ENCODE peak calls at places on chromosomes 1 and 21, in eight cellular contexts. V is fibroblast of mammary gland; U is cardiac muscle cell; H is NCI-H510A treated with DMSO at 0.1 percent for 48 hours; N is WTC11; D is GM12892; Q is stimulated activated CD8-positive, alpha-beta memory T cell treated with anti-CD3 and anti-CD28 coated beads, Interleukin-15, amount 100 ng/mL, for 48 hours; F is SJSA1. G is an unnamed sample.

GRCh38 chr1:103107696-103108524 is at the start of gene COL11A1:
- DNase-seq in Q (no peak), D (no peak), V (no peak), U (no peak), N (peak; percentile 12), F (peak; percentile 50), H (no peak), G (no peak)

GRCh38 chr1:71792264-71792663 is 490.1 kb downstream of the NEGR1 start:
- DNase-seq in F (no peak), U (no peak), H (no peak), Q (no peak), N (no peak), D (no peak), V (no peak), G (no peak)

GRCh38 chr21:30924171-30924680 is 42.8 kb upstream of the KRTAP11-1 start:
- DNase-seq in H (no peak), F (no peak), V (no peak), N (no peak), Q (no peak), D (no peak), U (no peak), G (no peak)

GRCh38 chr1:231983266-231984193 is 356.9 kb downstream of the DISC1 start:
- DNase-seq in V (no peak), U (no peak), H (no peak), N (no peak), D (no peak), F (no peak), Q (no peak), G (no peak)

GRCh38 chr1:41629571-41629970 is 145.1 kb upstream of the EDN2 start:
- DNase-seq in N (no peak), D (no peak), H (no peak), U (peak; percentile 82), Q (no peak), F (peak; percentile 85), V (peak; percentile 62), G (peak; percentile 96)

GRCh38 chr1:198265073-198265661 is 108.4 kb downstream of the NEK7 start:
- DNase-seq in D (no peak), V (no peak), U (peak; percentile 79), H (no peak), F (no peak), Q (no peak), N (no peak), G (no peak)

GRCh38 chr1:235984041-235984820 is 80.7 kb downstream of the NID1 start:
- DNase-seq in H (no peak), N (no peak), V (peak; percentile 85), F (no peak), D (no peak), Q (no peak), U (peak; percentile 85), G (no peak)

GRCh38 chr1:19824541-19824940 is 9.5 kb upstream of the RNF186 start:
- DNase-seq in H (no peak), V (peak; percentile 26), N (no peak), U (peak; percentile 20), D (no peak), F (no peak), Q (no peak), G (no peak)

GRCh38 chr21:42913461-42913860 is 12.0 kb downstream of the ERVH48-1 start:
- DNase-seq in U (no peak), F (no peak), D (no peak), V (peak; percentile 21), N (no peak), H (no peak), Q (no peak), G (no peak)

GRCh38 chr1:95340056-95340455 is 106.0 kb downstream of the RWDD3 start:
- DNase-seq in U (no peak), Q (no peak), V (no peak), F (no peak), H (no peak), N (no peak), D (no peak), G (no peak)

GRCh38 chr1:226882187-226882586 is 11.8 kb downstream of the PSEN2 start:
- DNase-seq in F (no peak), H (peak; percentile 31), U (peak; percentile 8), N (no peak), Q (no peak), D (no peak), V (no peak), G (no peak)

GRCh38 chr1:166080965-166081870 is 85.6 kb downstream of the FAM78B start:
- DNase-seq in V (peak; percentile 14), Q (no peak), F (no peak), U (peak; percentile 3), D (no peak), N (no peak), H (no peak), G (no peak)

GRCh38 chr1:62294211-62294610 is 25.0 kb downstream of the KANK4 start:
- DNase-seq in N (peak; percentile 61), F (peak; percentile 62), U (peak; percentile 17), H (no peak), Q (no peak), V (peak; percentile 5), D (no peak), G (no peak)

GRCh38 chr1:147084273-147085096 is 87.8 kb downstream of the PRKAB2 start:
- DNase-seq in V (peak; percentile 91), H (peak; percentile 84), Q (peak; percentile 81), F (peak; percentile 80), U (peak; percentile 90), N (peak; percentile 75), D (peak; percentile 52), G (no peak)

GRCh38 chr1:53567458-53568250 is 108.5 kb downstream of the DMRTB1 start:
- DNase-seq in D (no peak), Q (no peak), H (no peak), V (no peak), U (no peak), N (peak; percentile 4), F (no peak), G (no peak)

GRCh38 chr1:161486806-161487482 is 18.3 kb upstream of the FCGR2A start:
- DNase-seq in N (no peak), D (no peak), H (peak; percentile 7), F (no peak), V (peak; percentile 81), Q (no peak), U (peak; percentile 78), G (peak; percentile 46)

GRCh38 chr21:42614811-42615342 is 38.5 kb upstream of the PDE9A start:
- DNase-seq in V (peak; percentile 34), H (no peak), Q (peak; percentile 43), U (no peak), D (no peak), N (no peak), F (no peak), G (no peak)

GRCh38 chr1:74145086-74145485 is 52.9 kb downstream of the LRRIQ3 start:
- DNase-seq in N (no peak), Q (no peak), U (no peak), D (no peak), F (no peak), H (no peak), V (no peak), G (no peak)

GRCh38 chr1:107623431-107623830 is 341.5 kb downstream of the VAV3 start:
- DNase-seq in U (no peak), Q (no peak), H (no peak), D (no peak), V (no peak), F (no peak), N (no peak), G (no peak)

GRCh38 chr1:81833722-81834121 is 33.0 kb downstream of the ADGRL2 start:
- DNase-seq in V (no peak), F (no peak), Q (no peak), U (peak; percentile 27), N (no peak), H (no peak), D (no peak), G (no peak)

GRCh38 chr1:182599339-182599738 is 4.8 kb downstream of the RGS16 start:
- DNase-seq in F (no peak), N (peak; percentile 64), D (no peak), V (no peak), H (no peak), U (no peak), Q (no peak), G (no peak)

GRCh38 chr1:231684333-231685244 is 58.0 kb downstream of the DISC1 start:
- DNase-seq in H (peak; percentile 72), Q (no peak), D (no peak), N (no peak), F (no peak), U (no peak), V (no peak), G (no peak)

GRCh38 chr1:68565923-68566322 is 69.0 kb upstream of the DEPDC1 start:
- DNase-seq in U (no peak), N (no peak), F (no peak), V (no peak), D (no peak), H (no peak), Q (no peak), G (no peak)

GRCh38 chr1:212700892-212701819 is 1.5 kb upstream of the BATF3 start:
- DNase-seq in D (no peak), Q (no peak), N (peak; percentile 51), V (peak; percentile 52), F (no peak), H (peak; percentile 26), U (peak; percentile 66), G (no peak)

GRCh38 chr21:43266534-43266933 is 97.7 kb downstream of the CRYAA start:
- DNase-seq in V (peak; percentile 55), H (no peak), Q (no peak), U (peak; percentile 69), F (no peak), D (no peak), N (no peak), G (no peak)

GRCh38 chr1:10733474-10733873 is 63.0 kb downstream of the CASZ1 start:
- DNase-seq in V (no peak), N (no peak), H (peak; percentile 76), D (no peak), Q (no peak), F (no peak), U (no peak), G (no peak)

GRCh38 chr1:28447674-28448073 is 58.2 kb upstream of the RCC1 start:
- DNase-seq in U (peak; percentile 48), V (no peak), H (no peak), Q (no peak), D (no peak), F (no peak), N (no peak), G (no peak)

GRCh38 chr21:42429856-42430255 is 26.2 kb downstream of the UBASH3A start:
- DNase-seq in N (peak; percentile 51), D (no peak), F (no peak), U (peak; percentile 5), V (no peak), Q (no peak), H (no peak), G (no peak)

GRCh38 chr1:39472826-39473225 is 18.6 kb upstream of the BMP8A start:
- DNase-seq in Q (no peak), N (no peak), V (no peak), F (no peak), H (no peak), D (no peak), U (no peak), G (no peak)

GRCh38 chr1:20698195-20698910 is 19.5 kb downstream of the KIF17 start:
- DNase-seq in N (no peak), V (peak; percentile 62), H (no peak), D (no peak), F (peak; percentile 73), Q (no peak), U (peak; percentile 19), G (peak; percentile 51)